ENCODE peak calls at places on chromosomes 11 and 22, in five cellular contexts. One of them, this sample, is unnamed.

GRCh38 chr11:118916842-118917388 is 8.8 kb downstream of the BCL9L start:
- DNase-seq in brain microvascular endothelial cell: peak
- DNase-seq in AG09319: peak
- DNase-seq in fibroblast of lung: peak
- DNase-seq in endothelial cell of umbilical vein: no peak
- DNase-seq in this sample: no peak

GRCh38 chr11:20592741-20593140 is 6.7 kb upstream of the SLC6A5 start:
- DNase-seq in AG09319: no peak
- DNase-seq in brain microvascular endothelial cell: no peak
- DNase-seq in endothelial cell of umbilical vein: no peak
- DNase-seq in fibroblast of lung: no peak
- DNase-seq in this sample: no peak

GRCh38 chr11:28289444-28289843 is 181.3 kb downstream of the METTL15 start:
- DNase-seq in AG09319: no peak
- DNase-seq in endothelial cell of umbilical vein: no peak
- DNase-seq in brain microvascular endothelial cell: peak
- DNase-seq in fibroblast of lung: peak
- DNase-seq in this sample: no peak

GRCh38 chr22:43561421-43562178 is 149.8 kb downstream of the MPPED1 start:
- DNase-seq in brain microvascular endothelial cell: no peak
- DNase-seq in endothelial cell of umbilical vein: no peak
- DNase-seq in AG09319: no peak
- DNase-seq in fibroblast of lung: no peak
- DNase-seq in this sample: no peak

GRCh38 chr11:32433249-32434115 is 1.9 kb downstream of the WT1 start:
- DNase-seq in fibroblast of lung: no peak
- DNase-seq in brain microvascular endothelial cell: no peak
- DNase-seq in endothelial cell of umbilical vein: no peak
- DNase-seq in AG09319: no peak
- DNase-seq in this sample: no peak

GRCh38 chr11:66637557-66638176 is 836 bp upstream of the RBM4 start:
- DNase-seq in endothelial cell of umbilical vein: no peak
- DNase-seq in AG09319: no peak
- DNase-seq in fibroblast of lung: no peak
- DNase-seq in brain microvascular endothelial cell: no peak
- DNase-seq in this sample: no peak

GRCh38 chr22:35578836-35579575 is 38.1 kb downstream of the MB start:
- DNase-seq in AG09319: no peak
- DNase-seq in fibroblast of lung: no peak
- DNase-seq in endothelial cell of umbilical vein: no peak
- DNase-seq in brain microvascular endothelial cell: no peak
- DNase-seq in this sample: no peak

GRCh38 chr11:47973173-47973572 is 7.2 kb upstream of the PTPRJ start:
- DNase-seq in fibroblast of lung: no peak
- DNase-seq in brain microvascular endothelial cell: no peak
- DNase-seq in endothelial cell of umbilical vein: no peak
- DNase-seq in AG09319: no peak
- DNase-seq in this sample: no peak

GRCh38 chr22:19554834-19555404 is 30.7 kb upstream of the CLDN5 start:
- DNase-seq in endothelial cell of umbilical vein: peak
- DNase-seq in fibroblast of lung: peak
- DNase-seq in brain microvascular endothelial cell: peak
- DNase-seq in AG09319: no peak
- DNase-seq in this sample: no peak

GRCh38 chr11:77107950-77108349 is 5.3 kb downstream of the OMP start:
- DNase-seq in brain microvascular endothelial cell: peak
- DNase-seq in AG09319: peak
- DNase-seq in fibroblast of lung: peak
- DNase-seq in endothelial cell of umbilical vein: peak
- DNase-seq in this sample: no peak

GRCh38 chr11:109756951-109757350 is 335.0 kb downstream of the C11orf87 start:
- DNase-seq in AG09319: no peak
- DNase-seq in endothelial cell of umbilical vein: no peak
- DNase-seq in fibroblast of lung: no peak
- DNase-seq in brain microvascular endothelial cell: no peak
- DNase-seq in this sample: no peak

GRCh38 chr11:12113294-12113693 is 2.9 kb downstream of the MICAL2 start:
- DNase-seq in endothelial cell of umbilical vein: no peak
- DNase-seq in AG09319: no peak
- DNase-seq in brain microvascular endothelial cell: no peak
- DNase-seq in fibroblast of lung: peak
- DNase-seq in this sample: no peak

GRCh38 chr11:83070878-83071640 is 638 bp downstream of the RAB30 start:
- DNase-seq in endothelial cell of umbilical vein: no peak
- DNase-seq in fibroblast of lung: no peak
- DNase-seq in brain microvascular endothelial cell: no peak
- DNase-seq in AG09319: no peak
- DNase-seq in this sample: no peak

GRCh38 chr22:19902245-19902699 is 39.3 kb upstream of the COMT start:
- DNase-seq in brain microvascular endothelial cell: no peak
- DNase-seq in endothelial cell of umbilical vein: no peak
- DNase-seq in AG09319: no peak
- DNase-seq in fibroblast of lung: no peak
- DNase-seq in this sample: no peak

GRCh38 chr11:59523541-59523940 is 12.2 kb downstream of the OR4D9 start:
- DNase-seq in fibroblast of lung: no peak
- DNase-seq in AG09319: no peak
- DNase-seq in brain microvascular endothelial cell: no peak
- DNase-seq in endothelial cell of umbilical vein: no peak
- DNase-seq in this sample: no peak

GRCh38 chr22:19827341-19828034 is 27.2 kb downstream of the GNB1L start:
- DNase-seq in fibroblast of lung: no peak
- DNase-seq in brain microvascular endothelial cell: no peak
- DNase-seq in AG09319: no peak
- DNase-seq in endothelial cell of umbilical vein: no peak
- DNase-seq in this sample: no peak

GRCh38 chr11:1290052-1291040 is 19.1 kb downstream of the TOLLIP start:
- DNase-seq in endothelial cell of umbilical vein: no peak
- DNase-seq in AG09319: no peak
- DNase-seq in fibroblast of lung: no peak
- DNase-seq in brain microvascular endothelial cell: no peak
- DNase-seq in this sample: no peak

GRCh38 chr11:45662665-45663485 is 2.5 kb downstream of the CHST1 start:
- DNase-seq in brain microvascular endothelial cell: peak
- DNase-seq in endothelial cell of umbilical vein: peak
- DNase-seq in fibroblast of lung: peak
- DNase-seq in AG09319: peak
- DNase-seq in this sample: no peak

GRCh38 chr11:70916321-70916720 is 336.1 kb downstream of the SHANK2 start:
- DNase-seq in AG09319: no peak
- DNase-seq in endothelial cell of umbilical vein: no peak
- DNase-seq in brain microvascular endothelial cell: no peak
- DNase-seq in fibroblast of lung: no peak
- DNase-seq in this sample: no peak

GRCh38 chr11:79129702-79130101 is 311.1 kb downstream of the TENM4 start:
- DNase-seq in AG09319: no peak
- DNase-seq in brain microvascular endothelial cell: no peak
- DNase-seq in fibroblast of lung: no peak
- DNase-seq in endothelial cell of umbilical vein: no peak
- DNase-seq in this sample: no peak

GRCh38 chr11:70394211-70394950 is 3.9 kb upstream of the CTTN start:
- DNase-seq in AG09319: no peak
- DNase-seq in endothelial cell of umbilical vein: no peak
- DNase-seq in fibroblast of lung: no peak
- DNase-seq in brain microvascular endothelial cell: no peak
- DNase-seq in this sample: no peak

GRCh38 chr22:39290724-39291161 is 28.7 kb downstream of the RPL3 start:
- DNase-seq in endothelial cell of umbilical vein: peak
- DNase-seq in AG09319: no peak
- DNase-seq in fibroblast of lung: peak
- DNase-seq in brain microvascular endothelial cell: peak
- DNase-seq in this sample: no peak

GRCh38 chr11:105767945-105768344 is 158.1 kb downstream of the GRIA4 start:
- DNase-seq in endothelial cell of umbilical vein: no peak
- DNase-seq in fibroblast of lung: peak
- DNase-seq in AG09319: no peak
- DNase-seq in brain microvascular endothelial cell: no peak
- DNase-seq in this sample: no peak

GRCh38 chr11:70839851-70840250 is 412.5 kb downstream of the SHANK2 start:
- DNase-seq in brain microvascular endothelial cell: no peak
- DNase-seq in fibroblast of lung: no peak
- DNase-seq in AG09319: no peak
- DNase-seq in endothelial cell of umbilical vein: no peak
- DNase-seq in this sample: no peak

GRCh38 chr11:102276302-102277182 is 40.7 kb upstream of the BIRC3 start:
- DNase-seq in AG09319: no peak
- DNase-seq in brain microvascular endothelial cell: no peak
- DNase-seq in endothelial cell of umbilical vein: peak
- DNase-seq in fibroblast of lung: peak
- DNase-seq in this sample: no peak

GRCh38 chr11:87463486-87464102 is 425.9 kb downstream of the TMEM135 start:
- DNase-seq in endothelial cell of umbilical vein: no peak
- DNase-seq in fibroblast of lung: peak
- DNase-seq in brain microvascular endothelial cell: peak
- DNase-seq in AG09319: no peak
- DNase-seq in this sample: no peak

GRCh38 chr11:776459-777287 is 614 bp downstream of the GATD1 start:
- DNase-seq in AG09319: no peak
- DNase-seq in endothelial cell of umbilical vein: peak
- DNase-seq in brain microvascular endothelial cell: no peak
- DNase-seq in fibroblast of lung: no peak
- DNase-seq in this sample: no peak

GRCh38 chr11:69484427-69485259 is 3.2 kb downstream of the LINC01488 start:
- DNase-seq in endothelial cell of umbilical vein: no peak
- DNase-seq in AG09319: no peak
- DNase-seq in fibroblast of lung: no peak
- DNase-seq in brain microvascular endothelial cell: no peak
- DNase-seq in this sample: no peak

GRCh38 chr11:88623536-88623935 is 286.0 kb upstream of the CTSC start:
- DNase-seq in AG09319: no peak
- DNase-seq in fibroblast of lung: peak
- DNase-seq in endothelial cell of umbilical vein: no peak
- DNase-seq in brain microvascular endothelial cell: no peak
- DNase-seq in this sample: no peak

GRCh38 chr22:25153961-25154685 is 45.5 kb upstream of the CRYBB3 start:
- DNase-seq in fibroblast of lung: peak
- DNase-seq in AG09319: no peak
- DNase-seq in endothelial cell of umbilical vein: peak
- DNase-seq in brain microvascular endothelial cell: peak
- DNase-seq in this sample: no peak

GRCh38 chr11:14578551-14578956 is 58.4 kb upstream of the PSMA1 start:
- DNase-seq in endothelial cell of umbilical vein: peak
- DNase-seq in brain microvascular endothelial cell: peak
- DNase-seq in fibroblast of lung: peak
- DNase-seq in AG09319: no peak
- DNase-seq in this sample: no peak
- TF ChIP-seq CTCF in endothelial cell of umbilical vein: no peak
- TF ChIP-seq CTCF in brain microvascular endothelial cell: no peak
- TF ChIP-seq CTCF in fibroblast of lung: no peak
- TF ChIP-seq CTCF in AG09319: no peak
- TF ChIP-seq CTCF in this sample: no peak

DNA sequence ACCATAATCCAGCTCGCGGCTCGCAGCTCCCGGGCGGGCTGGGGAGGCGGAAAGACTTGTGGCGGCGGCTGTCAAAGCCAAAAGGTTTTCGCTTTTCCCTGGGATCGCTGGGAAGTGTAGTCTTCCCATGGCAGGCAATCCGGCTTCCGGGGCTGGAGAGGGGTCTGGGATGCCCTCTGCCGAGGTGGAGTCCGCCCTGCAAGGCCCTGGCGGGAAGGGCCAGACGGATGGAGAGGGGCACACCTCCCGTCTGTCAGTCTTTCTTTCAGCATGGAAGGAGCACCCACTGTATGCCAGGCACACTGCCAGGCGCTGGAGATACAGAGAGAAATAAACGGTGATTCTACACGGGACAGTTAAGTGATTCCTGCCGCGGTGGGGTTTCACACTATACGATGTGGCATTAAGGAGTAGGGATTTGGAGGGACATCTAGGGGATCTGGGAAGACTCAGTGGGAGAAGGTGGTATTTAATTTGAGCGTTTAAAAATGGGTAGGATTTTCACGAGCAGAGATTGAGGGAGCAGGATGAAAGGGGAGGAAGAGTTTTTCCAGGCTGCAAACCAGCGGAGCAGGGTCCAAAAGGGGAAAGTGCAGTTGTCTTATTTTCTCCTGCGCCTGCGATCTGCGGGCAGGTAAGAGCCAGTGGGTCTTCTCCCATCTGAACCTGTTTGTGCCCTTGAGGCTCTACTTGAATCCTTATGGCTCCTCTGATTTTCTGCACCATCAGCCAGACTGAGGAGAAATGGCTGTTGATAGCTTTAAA is at the start of gene BACE1:
- DNase-seq in fibroblast of lung: peak
- DNase-seq in endothelial cell of umbilical vein: peak
- DNase-seq in AG09319: peak
- DNase-seq in brain microvascular endothelial cell: peak
- DNase-seq in this sample: peak
- TF ChIP-seq CTCF in fibroblast of lung: peak
- TF ChIP-seq CTCF in endothelial cell of umbilical vein: no peak
- TF ChIP-seq CTCF in AG09319: peak
- TF ChIP-seq CTCF in brain microvascular endothelial cell: peak
- TF ChIP-seq CTCF in this sample: peak

DNA sequence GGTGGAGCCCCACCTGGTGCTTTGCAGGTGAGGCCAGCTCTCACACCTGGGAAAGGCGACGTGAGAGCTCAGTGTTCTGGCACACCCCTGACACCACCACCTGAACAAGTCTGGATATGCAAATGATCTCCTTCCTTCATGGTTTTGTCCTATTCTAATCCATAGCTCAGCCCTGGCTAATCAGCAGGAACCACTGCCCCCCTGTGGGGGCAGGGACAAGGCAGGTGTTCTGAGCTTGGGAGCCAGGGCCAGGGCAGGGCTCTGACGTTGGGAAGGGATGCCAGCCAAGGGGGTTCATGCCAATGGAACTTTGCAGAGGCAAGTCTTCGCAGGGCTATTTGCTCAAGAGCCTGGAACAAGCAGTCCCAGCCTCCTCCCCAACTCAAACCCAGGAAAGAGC is 144.2 kb downstream of the TRIM29 start:
- DNase-seq in endothelial cell of umbilical vein: no peak
- DNase-seq in brain microvascular endothelial cell: no peak
- DNase-seq in fibroblast of lung: no peak
- DNase-seq in AG09319: no peak
- DNase-seq in this sample: no peak
- TF ChIP-seq CTCF in endothelial cell of umbilical vein: no peak
- TF ChIP-seq CTCF in brain microvascular endothelial cell: no peak
- TF ChIP-seq CTCF in fibroblast of lung: no peak
- TF ChIP-seq CTCF in AG09319: no peak
- TF ChIP-seq CTCF in this sample: no peak

DNA sequence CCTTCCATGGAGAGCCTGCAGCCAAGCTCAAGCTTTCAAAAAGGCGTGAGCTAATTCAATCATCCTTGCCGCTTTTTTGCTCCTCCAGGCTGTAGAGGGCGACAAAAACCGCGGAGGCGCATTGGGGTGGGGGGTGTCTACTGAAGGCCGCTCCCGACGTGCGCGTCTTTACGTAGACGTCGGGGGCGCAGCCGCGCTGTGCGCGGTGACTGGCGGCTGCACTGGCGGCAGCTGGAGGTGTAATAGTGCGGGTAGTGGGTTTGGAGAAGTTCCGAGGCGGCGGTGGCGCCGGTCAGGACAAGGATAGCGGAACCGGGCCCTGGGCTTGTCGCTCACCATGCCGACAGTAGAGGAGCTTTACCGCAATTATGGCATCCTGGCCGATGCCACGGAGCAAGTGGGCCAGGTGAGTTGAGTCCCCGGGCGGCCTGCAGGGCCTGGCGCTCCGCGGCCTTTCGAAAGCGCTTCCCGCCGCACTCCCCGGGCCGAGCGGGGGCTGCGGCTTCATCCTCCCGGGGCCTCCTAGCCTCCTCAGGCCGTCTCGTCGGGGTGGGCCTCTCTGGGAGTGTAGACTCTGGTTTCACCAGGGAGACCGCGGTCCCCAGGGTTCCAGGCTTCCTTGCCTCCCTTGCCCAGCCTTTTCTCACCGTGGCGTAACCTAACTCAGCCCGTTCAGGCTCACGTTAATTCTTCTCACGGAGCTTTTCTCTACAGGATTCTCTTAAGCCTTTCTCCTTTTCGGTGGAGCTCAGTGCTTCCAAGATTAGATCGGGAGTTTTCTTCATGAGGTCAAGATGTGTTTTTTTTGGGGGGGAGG is at the start of gene API5:
- DNase-seq in brain microvascular endothelial cell: peak
- DNase-seq in endothelial cell of umbilical vein: peak
- DNase-seq in AG09319: peak
- DNase-seq in fibroblast of lung: peak
- DNase-seq in this sample: peak
- TF ChIP-seq CTCF in brain microvascular endothelial cell: peak
- TF ChIP-seq CTCF in endothelial cell of umbilical vein: peak
- TF ChIP-seq CTCF in AG09319: peak
- TF ChIP-seq CTCF in fibroblast of lung: peak
- TF ChIP-seq CTCF in this sample: peak

This sample was measured in osteocyte.